ENCODE peak calls at places on chromosomes 6 and 20, in four cellular contexts. A is mesendoderm, E is stomach, L is H9. Y is an unnamed sample.
A peak's percentile ranks its signal among the peaks of the same experiment; 100 is the strongest.

GRCh38 chr6:169852504-169853195 is 101.2 kb downstream of the ERMARD start:
- DNase-seq in A (peak; percentile 41), L (no peak), E (peak; percentile 20), Y (no peak)

GRCh38 chr6:16055852-16056251 is 73.0 kb upstream of the MYLIP start:
- DNase-seq in E (no peak), L (no peak), A (no peak), Y (no peak)

GRCh38 chr6:152298055-152298647 is 339.0 kb downstream of the SYNE1 start:
- DNase-seq in L (no peak), E (no peak), A (no peak), Y (no peak)

GRCh38 chr6:42224222-42225042 is 6.8 kb upstream of the MRPS10 start:
- DNase-seq in A (no peak), L (no peak), E (no peak), Y (peak; percentile 92)

GRCh38 chr6:14771026-14771425 is 474.8 kb upstream of the JARID2 start:
- DNase-seq in E (no peak), A (no peak), L (no peak), Y (no peak)

GRCh38 chr6:2579241-2579761 is 171.4 kb downstream of the MYLK4 start:
- DNase-seq in L (no peak), A (no peak), E (no peak), Y (peak; percentile 29)

GRCh38 chr6:167819640-167820039 is 7.1 kb upstream of the AFDN start:
- DNase-seq in E (no peak), L (no peak), A (no peak), Y (no peak)

GRCh38 chr6:154223296-154223695 is 133.3 kb downstream of the IPCEF1 start:
- DNase-seq in L (no peak), A (no peak), E (no peak), Y (no peak)

GRCh38 chr6:24988562-24988961 is 52.8 kb upstream of the RIPOR2 start:
- DNase-seq in E (no peak), L (no peak), A (peak; percentile 27), Y (no peak)

GRCh38 chr20:62495798-62496325 is 20.1 kb upstream of the GATA5 start:
- DNase-seq in A (no peak), E (peak; percentile 38), L (no peak), Y (no peak)
- H3K27ac ChIP-seq in A (no peak overlapping the region), E (peak overlapping the region; percentile 0), L (no peak overlapping the region), Y (no peak overlapping the region)

DNA sequence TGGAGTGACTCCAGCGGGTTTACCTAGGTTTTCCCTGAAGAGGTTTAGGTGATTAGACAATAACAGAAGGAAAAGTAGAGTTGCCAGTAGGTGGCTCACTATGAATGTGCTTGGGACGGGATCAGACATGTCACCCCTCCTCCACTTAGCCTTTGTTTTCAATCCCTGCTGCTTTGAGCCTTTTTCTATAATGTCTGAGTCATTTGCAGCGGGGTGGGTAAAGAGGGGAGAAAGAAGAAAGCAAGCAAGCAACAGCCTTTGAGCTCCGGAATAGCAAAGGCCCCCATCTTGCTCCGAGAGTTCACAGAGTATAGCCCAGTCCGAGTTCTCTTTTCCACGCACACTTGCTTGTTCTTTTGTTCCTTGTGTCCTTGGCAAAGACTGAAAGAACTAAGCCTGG is 129.1 kb downstream of the PACRG start:
- DNase-seq in E (no peak), L (peak; percentile 77), A (peak; percentile 95), Y (peak; percentile 83)
- H3K27ac ChIP-seq in E (no peak overlapping the region), L (peak overlapping the region; percentile 87), A (peak overlapping the region; percentile 33), Y (no peak overlapping the region)

DNA sequence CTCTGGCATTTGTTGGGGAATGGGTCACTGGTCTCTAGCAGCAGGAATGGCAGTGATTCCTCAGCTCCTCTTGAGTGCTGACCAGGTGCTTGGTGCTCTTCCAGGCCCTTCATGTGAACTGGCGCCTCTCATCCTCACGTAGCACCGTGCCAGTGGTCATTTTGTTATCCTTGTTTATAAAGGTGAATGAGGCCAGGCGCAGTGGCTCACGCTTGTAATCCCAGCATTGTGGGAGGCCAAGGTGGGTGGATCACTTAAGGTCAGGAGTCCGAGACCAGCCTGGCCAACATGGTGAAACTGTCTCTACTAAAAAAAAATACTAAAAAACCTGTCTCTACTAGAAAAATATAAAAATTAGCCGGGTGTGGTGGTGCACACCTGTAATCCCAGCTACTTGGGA is 301.3 kb downstream of the QKI start:
- DNase-seq in A (no peak), L (no peak), E (no peak), Y (no peak)
- H3K27ac ChIP-seq in A (no peak overlapping the region), L (no peak overlapping the region), E (no peak overlapping the region), Y (no peak overlapping the region)

GRCh38 chr20:53873249-53873642 is 197.1 kb downstream of the BCAS1 start:
- DNase-seq in A (no peak), L (no peak), E (no peak), Y (no peak)
- H3K27ac ChIP-seq in A (no peak overlapping the region), L (no peak overlapping the region), E (peak overlapping the region; percentile 36), Y (no peak overlapping the region)

GRCh38 chr20:62769346-62770071 is 26.8 kb upstream of the MRGBP start:
- DNase-seq in A (no peak), E (no peak), L (no peak), Y (no peak)

GRCh38 chr20:62770916-62771315 is 25.4 kb upstream of the MRGBP start:
- DNase-seq in L (no peak), E (no peak), A (no peak), Y (no peak)

GRCh38 chr20:62770111-62770910 is 26.0 kb upstream of the MRGBP start:
- DNase-seq in E (no peak), L (no peak), A (no peak), Y (no peak)

GRCh38 chr20:62768234-62768814 is 27.9 kb upstream of the MRGBP start:
- DNase-seq in A (no peak), E (no peak), L (no peak), Y (no peak)

GRCh38 chr20:62768815-62769287 is 27.4 kb upstream of the MRGBP start:
- DNase-seq in L (no peak), E (peak; percentile 82), A (no peak), Y (peak; percentile 78)
- H3K27ac ChIP-seq in L (no peak overlapping the region), E (no peak overlapping the region), A (no peak overlapping the region), Y (no peak overlapping the region)

DNA sequence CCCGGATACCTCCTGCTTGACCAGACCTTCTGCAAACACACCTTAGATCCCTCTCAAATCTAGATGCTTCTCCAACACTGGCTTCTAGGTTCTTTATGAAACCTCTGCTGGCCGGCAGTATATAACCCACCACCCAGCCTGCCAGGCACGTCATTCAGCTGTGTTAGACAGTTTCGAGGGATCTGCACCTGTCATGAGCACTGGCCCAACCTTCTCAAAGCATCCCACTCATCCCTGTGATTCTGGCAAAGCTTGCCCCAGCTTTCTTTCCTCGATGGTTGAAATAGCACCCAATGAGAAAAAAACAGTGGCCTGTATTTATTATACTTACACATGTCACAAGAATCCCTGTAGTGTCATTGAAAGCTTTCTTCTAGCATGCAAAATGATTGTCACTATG is 157.8 kb downstream of the MTHFD1L start:
- DNase-seq in L (no peak), E (no peak), A (no peak), Y (no peak)
- H3K27ac ChIP-seq in L (no peak overlapping the region), E (no peak overlapping the region), A (no peak overlapping the region), Y (no peak overlapping the region)

GRCh38 chr6:56521454-56521853 is 121.2 kb downstream of the DST start:
- DNase-seq in A (no peak), L (no peak), E (no peak), Y (no peak)
- H3K27ac ChIP-seq in A (no peak overlapping the region), L (no peak overlapping the region), E (no peak overlapping the region), Y (no peak overlapping the region)